ENCODE peak calls at places on chromosome 11, in ten cellular contexts. Q is T1000; Y is small intestine; L is astrocyte of the spinal cord; T is fibroblast of mammary gland; S is MV-4-11; H is stimulated activated CD4-positive, alpha-beta T cell treated with anti-CD3 and anti-CD28 coated beads, Interleukin-12 subunit alpha, Interleukin-12 subunit beta, amount 100 ng/mL, for 48 hours; U is NCI-H748 treated with DMSO at 0.1 percent for 48 hours; J is CD8-positive, alpha-beta T cell; R is stromal cell of bone marrow. Z is an unnamed sample.

GRCh38 chr11:115872418-115872817 is 368.2 kb upstream of the CADM1 start:
- DNase-seq in Q (no peak), Y (no peak), L (no peak), T (no peak), S (peak), H (no peak), U (peak), J (no peak), R (no peak), Z (no peak)

GRCh38 chr11:2792376-2793250 is 92.8 kb upstream of the KCNQ1OT1 start:
- DNase-seq in Q (no peak), Y (no peak), L (no peak), T (no peak), S (no peak), H (no peak), U (no peak), J (no peak), R (no peak), Z (no peak)

GRCh38 chr11:76560219-76560618 is 110.3 kb downstream of the LRRC32 start:
- DNase-seq in Q (no peak), Y (no peak), L (peak), T (peak), S (no peak), H (no peak), U (no peak), J (no peak), R (no peak), Z (no peak)

GRCh38 chr11:45145421-45146071 is 893 bp upstream of the PRDM11 start:
- DNase-seq in Q (no peak), Y (peak), L (peak), T (peak), S (peak), H (no peak), U (peak), J (peak), R (peak), Z (no peak)

GRCh38 chr11:120197254-120197891 is 13.5 kb upstream of the OAF start:
- DNase-seq in Q (no peak), Y (peak), L (no peak), T (no peak), S (no peak), H (no peak), U (no peak), J (no peak), R (no peak), Z (no peak)

GRCh38 chr11:1628506-1629325 is 859 bp upstream of the KRTAP5-5 start:
- DNase-seq in Q (no peak), Y (peak), L (peak), T (peak), S (peak), H (peak), U (no peak), J (peak), R (peak), Z (no peak)

GRCh38 chr11:19846654-19847330 is 134.2 kb downstream of the NAV2 start:
- DNase-seq in Q (no peak), Y (no peak), L (peak), T (peak), S (no peak), H (no peak), U (no peak), J (no peak), R (peak), Z (peak)

GRCh38 chr11:108734956-108735559 is 70.2 kb downstream of the DDX10 start:
- DNase-seq in Q (no peak), Y (peak), L (peak), T (peak), S (peak), H (no peak), U (no peak), J (no peak), R (no peak), Z (peak)

GRCh38 chr11:46116007-46116711 is 5.1 kb downstream of the PHF21A start:
- DNase-seq in Q (no peak), Y (no peak), L (no peak), T (no peak), S (no peak), H (no peak), U (no peak), J (no peak), R (no peak), Z (no peak)

GRCh38 chr11:57248780-57249383 is 11.8 kb upstream of the APLNR start:
- DNase-seq in Q (peak), Y (peak), L (peak), T (peak), S (peak), H (peak), U (peak), J (no peak), R (peak), Z (peak)

GRCh38 chr11:86888978-86889341 is 66.2 kb downstream of the FZD4 start:
- DNase-seq in Q (no peak), Y (no peak), L (no peak), T (no peak), S (peak), H (no peak), U (no peak), J (no peak), R (no peak), Z (no peak)

Z was measured in NCI-H1105 treated with DMSO at 0.1 percent for 48 hours.